ENCODE peak calls at places on chromosomes 5 and 9, in ten cellular contexts. V is psoas muscle, H is smooth muscle cell of the brain vasculature, C is left cardiac atrium, U is Kasumi-1, P is ovary, N is head of caudate nucleus, T is activated gamma-delta T cell treated with Interleukin-2 at 50 U/mL for 16 hours, L is astrocyte of the spinal cord, D is GM10248. Q is an unnamed sample.

GRCh38 chr5:37665272-37665671 is 174.6 kb downstream of the GDNF start:
- DNase-seq in V (no peak), H (no peak), C (no peak), U (no peak), P (no peak), N (no peak), T (no peak), L (peak), D (no peak), Q (no peak)

GRCh38 chr9:2846115-2846514 is 2.2 kb upstream of the PUM3 start:
- DNase-seq in V (no peak), H (no peak), C (no peak), U (no peak), P (no peak), N (no peak), T (no peak), L (no peak), D (no peak), Q (no peak)

GRCh38 chr9:134629061-134629585 is 12.5 kb upstream of the COL5A1 start:
- DNase-seq in V (no peak), H (no peak), C (peak), U (no peak), P (no peak), N (no peak), T (no peak), L (no peak), D (no peak), Q (no peak)

GRCh38 chr5:17021363-17021932 is 85.4 kb upstream of the MYO10 start:
- DNase-seq in V (no peak), H (no peak), C (no peak), U (no peak), P (no peak), N (no peak), T (no peak), L (no peak), D (no peak), Q (no peak)

GRCh38 chr9:133738806-133739150 is 626 bp upstream of the SARDH start:
- DNase-seq in V (no peak), H (no peak), C (no peak), U (no peak), P (no peak), N (no peak), T (no peak), L (no peak), D (no peak), Q (no peak)

GRCh38 chr9:131591845-131592208 is 46.5 kb downstream of the PRRT1B start:
- DNase-seq in V (no peak), H (no peak), C (no peak), U (no peak), P (no peak), N (no peak), T (no peak), L (no peak), D (no peak), Q (no peak)

GRCh38 chr5:10424124-10424731 is 17.5 kb upstream of the ROPN1L start:
- DNase-seq in V (no peak), H (no peak), C (no peak), U (peak), P (no peak), N (peak), T (no peak), L (peak), D (no peak), Q (no peak)

GRCh38 chr5:171577940-171578856 is 158.8 kb downstream of the FGF18 start:
- DNase-seq in V (peak), H (no peak), C (peak), U (no peak), P (no peak), N (no peak), T (no peak), L (no peak), D (no peak), Q (no peak)

GRCh38 chr9:121292051-121292450 is 24.1 kb downstream of the GSN start:
- DNase-seq in V (no peak), H (no peak), C (no peak), U (no peak), P (no peak), N (no peak), T (no peak), L (no peak), D (no peak), Q (no peak)

GRCh38 chr9:38207247-38207778 is 138.3 kb upstream of the SHB start:
- DNase-seq in V (no peak), H (no peak), C (no peak), U (no peak), P (no peak), N (no peak), T (no peak), L (no peak), D (no peak), Q (no peak)

GRCh38 chr5:31983851-31984250 is 190.3 kb downstream of the GOLPH3 start:
- DNase-seq in V (no peak), H (no peak), C (no peak), U (no peak), P (no peak), N (no peak), T (no peak), L (no peak), D (no peak), Q (no peak)

GRCh38 chr5:84191296-84191695 is 193.4 kb downstream of the EDIL3 start:
- DNase-seq in V (no peak), H (peak), C (no peak), U (no peak), P (no peak), N (peak), T (no peak), L (peak), D (no peak), Q (no peak)

GRCh38 chr5:131821221-131821620 is 24.4 kb upstream of the FNIP1 start:
- DNase-seq in V (no peak), H (no peak), C (no peak), U (no peak), P (no peak), N (no peak), T (no peak), L (no peak), D (no peak), Q (no peak)

GRCh38 chr9:128886211-128886826 is 4.4 kb downstream of the LRRC8A start:
- DNase-seq in V (no peak), H (no peak), C (no peak), U (no peak), P (no peak), N (no peak), T (no peak), L (peak), D (no peak), Q (no peak)

GRCh38 chr9:125277411-125277810 is 15.8 kb downstream of the GAPVD1 start:
- DNase-seq in V (no peak), H (no peak), C (no peak), U (no peak), P (no peak), N (no peak), T (no peak), L (no peak), D (no peak), Q (no peak)

GRCh38 chr5:74616236-74617146 is 24.0 kb downstream of the ENC1 start:
- DNase-seq in V (no peak), H (no peak), C (no peak), U (no peak), P (peak), N (no peak), T (no peak), L (no peak), D (no peak), Q (no peak)

GRCh38 chr9:123376218-123377071 is 20.4 kb downstream of the CRB2 start:
- DNase-seq in V (no peak), H (no peak), C (no peak), U (no peak), P (no peak), N (no peak), T (no peak), L (no peak), D (no peak), Q (no peak)

GRCh38 chr5:150077996-150078801 is 8.2 kb downstream of the CSF1R start:
- DNase-seq in V (no peak), H (no peak), C (no peak), U (no peak), P (no peak), N (no peak), T (no peak), L (no peak), D (no peak), Q (no peak)

GRCh38 chr5:116273458-116274242 is 188.8 kb downstream of the COMMD10 start:
- DNase-seq in V (no peak), H (no peak), C (no peak), U (no peak), P (no peak), N (no peak), T (no peak), L (no peak), D (peak), Q (no peak)

GRCh38 chr9:31776471-31776870 is 608.0 kb upstream of the ACO1 start:
- DNase-seq in V (no peak), H (no peak), C (no peak), U (no peak), P (no peak), N (no peak), T (no peak), L (peak), D (no peak), Q (no peak)

GRCh38 chr9:135336722-135337490 is 142.7 kb upstream of the PPP1R26 start:
- DNase-seq in V (no peak), H (no peak), C (peak), U (no peak), P (no peak), N (peak), T (no peak), L (no peak), D (no peak), Q (no peak)

GRCh38 chr5:67960939-67961338 is 254.6 kb upstream of the PIK3R1 start:
- DNase-seq in V (no peak), H (no peak), C (peak), U (no peak), P (no peak), N (no peak), T (no peak), L (no peak), D (no peak), Q (no peak)

GRCh38 chr9:92952861-92953620 is 5.7 kb downstream of the FGD3 start:
- DNase-seq in V (no peak), H (no peak), C (no peak), U (no peak), P (no peak), N (no peak), T (no peak), L (no peak), D (no peak), Q (no peak)

GRCh38 chr9:114592356-114592755 is 4.8 kb downstream of the ATP6V1G1 start:
- DNase-seq in V (no peak), H (no peak), C (no peak), U (peak), P (no peak), N (no peak), T (peak), L (peak), D (peak), Q (no peak)

GRCh38 chr9:39588056-39588814 is 232.8 kb downstream of the SPATA31A1 start:
- DNase-seq in V (no peak), H (no peak), C (no peak), U (no peak), P (no peak), N (no peak), T (no peak), L (no peak), D (peak), Q (no peak)

GRCh38 chr5:130868186-130868821 is 296.8 kb downstream of the HINT1 start:
- DNase-seq in V (no peak), H (peak), C (no peak), U (no peak), P (no peak), N (no peak), T (no peak), L (peak), D (no peak), Q (no peak)

GRCh38 chr5:53480474-53481353 is at the start of gene FST:
- DNase-seq in V (no peak), H (no peak), C (peak), U (peak), P (peak), N (no peak), T (no peak), L (peak), D (peak), Q (no peak)

GRCh38 chr9:99004115-99004514 is 60.4 kb downstream of the COL15A1 start:
- DNase-seq in V (no peak), H (no peak), C (no peak), U (no peak), P (no peak), N (no peak), T (no peak), L (no peak), D (no peak), Q (no peak)

GRCh38 chr9:26789959-26790358 is 102.6 kb downstream of the CAAP1 start:
- DNase-seq in V (no peak), H (no peak), C (no peak), U (no peak), P (no peak), N (peak), T (no peak), L (no peak), D (no peak), Q (no peak)

Q was measured in SK-N-MC.